ENCODE peak calls at places on chromosomes 13 and 19, in ten cellular contexts. One of them, this sample, is unnamed.

GRCh38 chr13:44396295-44396962 is 22.8 kb downstream of the SERP2 start:
- DNase-seq in fibroblast of lung: no peak
- DNase-seq in left kidney: no peak
- DNase-seq in stimulated activated CD8-positive, alpha-beta memory T cell treated with anti-CD3 and anti-CD28 coated beads, Interleukin-4, amount 100 ng/mL, for 1 hour: no peak
- DNase-seq in effector memory CD4-positive, alpha-beta T cell: no peak
- DNase-seq in HFF-Myc: no peak
- DNase-seq in EH: no peak
- DNase-seq in T-helper 2 cell: no peak
- DNase-seq in HEK293T: no peak
- DNase-seq in mammary epithelial cell: no peak
- DNase-seq in this sample: no peak

GRCh38 chr19:35279985-35280821 is 2.1 kb upstream of the HAMP start:
- DNase-seq in fibroblast of lung: no peak
- DNase-seq in EH: no peak
- DNase-seq in HEK293T: no peak
- DNase-seq in effector memory CD4-positive, alpha-beta T cell: no peak
- DNase-seq in stimulated activated CD8-positive, alpha-beta memory T cell treated with anti-CD3 and anti-CD28 coated beads, Interleukin-4, amount 100 ng/mL, for 1 hour: no peak
- DNase-seq in T-helper 2 cell: no peak
- DNase-seq in HFF-Myc: no peak
- DNase-seq in left kidney: peak
- DNase-seq in mammary epithelial cell: no peak
- DNase-seq in this sample: no peak

GRCh38 chr19:1232231-1232637 is 5.6 kb downstream of the CBARP start:
- DNase-seq in stimulated activated CD8-positive, alpha-beta memory T cell treated with anti-CD3 and anti-CD28 coated beads, Interleukin-4, amount 100 ng/mL, for 1 hour: no peak
- DNase-seq in EH: no peak
- DNase-seq in left kidney: no peak
- DNase-seq in effector memory CD4-positive, alpha-beta T cell: no peak
- DNase-seq in HEK293T: no peak
- DNase-seq in mammary epithelial cell: no peak
- DNase-seq in T-helper 2 cell: no peak
- DNase-seq in fibroblast of lung: no peak
- DNase-seq in HFF-Myc: no peak
- DNase-seq in this sample: no peak

GRCh38 chr19:55641376-55642152 is 762 bp downstream of the ZNF580 start:
- DNase-seq in T-helper 2 cell: no peak
- DNase-seq in left kidney: peak
- DNase-seq in fibroblast of lung: peak
- DNase-seq in HEK293T: no peak
- DNase-seq in stimulated activated CD8-positive, alpha-beta memory T cell treated with anti-CD3 and anti-CD28 coated beads, Interleukin-4, amount 100 ng/mL, for 1 hour: no peak
- DNase-seq in HFF-Myc: no peak
- DNase-seq in EH: peak
- DNase-seq in effector memory CD4-positive, alpha-beta T cell: no peak
- DNase-seq in mammary epithelial cell: peak
- DNase-seq in this sample: peak

GRCh38 chr19:5814847-5815246 is 10.0 kb downstream of the NRTN start:
- DNase-seq in effector memory CD4-positive, alpha-beta T cell: no peak
- DNase-seq in stimulated activated CD8-positive, alpha-beta memory T cell treated with anti-CD3 and anti-CD28 coated beads, Interleukin-4, amount 100 ng/mL, for 1 hour: no peak
- DNase-seq in HFF-Myc: no peak
- DNase-seq in mammary epithelial cell: no peak
- DNase-seq in HEK293T: no peak
- DNase-seq in EH: no peak
- DNase-seq in left kidney: no peak
- DNase-seq in fibroblast of lung: no peak
- DNase-seq in T-helper 2 cell: no peak
- DNase-seq in this sample: no peak

GRCh38 chr19:28577666-28578065 is 635.3 kb downstream of the UQCRFS1 start:
- DNase-seq in HEK293T: no peak
- DNase-seq in fibroblast of lung: no peak
- DNase-seq in left kidney: peak
- DNase-seq in effector memory CD4-positive, alpha-beta T cell: no peak
- DNase-seq in stimulated activated CD8-positive, alpha-beta memory T cell treated with anti-CD3 and anti-CD28 coated beads, Interleukin-4, amount 100 ng/mL, for 1 hour: no peak
- DNase-seq in EH: no peak
- DNase-seq in T-helper 2 cell: no peak
- DNase-seq in mammary epithelial cell: no peak
- DNase-seq in HFF-Myc: no peak
- DNase-seq in this sample: no peak

GRCh38 chr13:49559006-49559405 is 26.4 kb downstream of the RCBTB1 start:
- DNase-seq in mammary epithelial cell: no peak
- DNase-seq in EH: no peak
- DNase-seq in stimulated activated CD8-positive, alpha-beta memory T cell treated with anti-CD3 and anti-CD28 coated beads, Interleukin-4, amount 100 ng/mL, for 1 hour: no peak
- DNase-seq in fibroblast of lung: no peak
- DNase-seq in left kidney: no peak
- DNase-seq in HEK293T: no peak
- DNase-seq in HFF-Myc: no peak
- DNase-seq in T-helper 2 cell: no peak
- DNase-seq in effector memory CD4-positive, alpha-beta T cell: no peak
- DNase-seq in this sample: no peak

GRCh38 chr13:43374621-43375020 is 351.2 kb downstream of the DNAJC15 start:
- DNase-seq in EH: peak
- DNase-seq in HFF-Myc: peak
- DNase-seq in mammary epithelial cell: no peak
- DNase-seq in effector memory CD4-positive, alpha-beta T cell: no peak
- DNase-seq in left kidney: no peak
- DNase-seq in fibroblast of lung: peak
- DNase-seq in T-helper 2 cell: no peak
- DNase-seq in stimulated activated CD8-positive, alpha-beta memory T cell treated with anti-CD3 and anti-CD28 coated beads, Interleukin-4, amount 100 ng/mL, for 1 hour: no peak
- DNase-seq in HEK293T: no peak
- DNase-seq in this sample: peak

GRCh38 chr13:36190771-36191170 is 23.6 kb downstream of the SOHLH2 start:
- DNase-seq in stimulated activated CD8-positive, alpha-beta memory T cell treated with anti-CD3 and anti-CD28 coated beads, Interleukin-4, amount 100 ng/mL, for 1 hour: no peak
- DNase-seq in EH: peak
- DNase-seq in left kidney: no peak
- DNase-seq in fibroblast of lung: no peak
- DNase-seq in mammary epithelial cell: no peak
- DNase-seq in T-helper 2 cell: no peak
- DNase-seq in HEK293T: no peak
- DNase-seq in HFF-Myc: no peak
- DNase-seq in effector memory CD4-positive, alpha-beta T cell: no peak
- DNase-seq in this sample: no peak

This sample was measured in iris pigment epithelial cell.